ENCODE peak calls at places on chromosomes 2 and 18, in five cellular contexts. B, G, H, S and Z are unnamed samples.

GRCh38 chr18:23824704-23825103 is 135.5 kb downstream of the LAMA3 start:
- DNase-seq in B (no peak), G (no peak), H (no peak), S (no peak), Z (no peak)

GRCh38 chr2:124482551-124482950 is 457.5 kb downstream of the CNTNAP5 start:
- DNase-seq in B (no peak), G (no peak), H (no peak), S (no peak), Z (no peak)

GRCh38 chr2:88126772-88127637 is 857 bp downstream of the FABP1 start:
- DNase-seq in B (no peak), G (no peak), H (no peak), S (no peak), Z (no peak)

GRCh38 chr2:238738917-238739316 is 109.0 kb upstream of the TWIST2 start:
- DNase-seq in B (no peak), G (no peak), H (no peak), S (no peak), Z (no peak)

GRCh38 chr2:10157293-10157692 is 34.8 kb downstream of the RRM2 start:
- DNase-seq in B (peak), G (no peak), H (peak), S (no peak), Z (no peak)

GRCh38 chr2:225378984-225379383 is 20.5 kb upstream of the NYAP2 start:
- DNase-seq in B (no peak), G (no peak), H (no peak), S (no peak), Z (no peak)

GRCh38 chr2:224769489-224769888 is 53.3 kb upstream of the CCDC195 start:
- DNase-seq in B (no peak), G (no peak), H (no peak), S (no peak), Z (no peak)

GRCh38 chr2:101740555-101740964 is 43.1 kb downstream of the MAP4K4 start:
- DNase-seq in B (no peak), G (no peak), H (no peak), S (peak), Z (no peak)

GRCh38 chr2:120624056-120624737 is 111.5 kb upstream of the GLI2 start:
- DNase-seq in B (no peak), G (no peak), H (no peak), S (no peak), Z (no peak)

GRCh38 chr18:70998490-70998889 is 709.6 kb downstream of the SOCS6 start:
- DNase-seq in B (no peak), G (peak), H (no peak), S (no peak), Z (no peak)

GRCh38 chr18:42233908-42234307 is 278.9 kb downstream of the PIK3C3 start:
- DNase-seq in B (no peak), G (no peak), H (no peak), S (no peak), Z (no peak)

GRCh38 chr2:15836134-15836941 is 104.0 kb upstream of the MYCN start:
- DNase-seq in B (no peak), G (no peak), H (no peak), S (no peak), Z (no peak)

GRCh38 chr2:29155578-29155977 is 40.4 kb downstream of the CLIP4 start:
- DNase-seq in B (no peak), G (no peak), H (no peak), S (no peak), Z (no peak)

GRCh38 chr2:1752751-1753150 is 8.4 kb upstream of the PXDN start:
- DNase-seq in B (no peak), G (no peak), H (no peak), S (no peak), Z (no peak)

GRCh38 chr18:24055878-24056277 is 41.3 kb downstream of the TTC39C start:
- DNase-seq in B (peak), G (peak), H (no peak), S (no peak), Z (no peak)

GRCh38 chr2:169010633-169011460 is 20.3 kb downstream of the ABCB11 start:
- DNase-seq in B (no peak), G (no peak), H (no peak), S (no peak), Z (no peak)

GRCh38 chr2:215437614-215438013 is 1.7 kb upstream of the FN1 start:
- DNase-seq in B (no peak), G (no peak), H (no peak), S (no peak), Z (no peak)

GRCh38 chr2:141021109-141021508 is 1109.7 kb downstream of the LRP1B start:
- DNase-seq in B (no peak), G (no peak), H (no peak), S (no peak), Z (no peak)

GRCh38 chr2:154226931-154227330 is 355.2 kb downstream of the GALNT13 start:
- DNase-seq in B (no peak), G (no peak), H (no peak), S (no peak), Z (no peak)

GRCh38 chr2:84293791-84294380 is 165.2 kb downstream of the SUCLG1 start:
- DNase-seq in B (no peak), G (no peak), H (no peak), S (peak), Z (no peak)

GRCh38 chr2:39837856-39838453 is 58.9 kb upstream of the THUMPD2 start:
- DNase-seq in B (peak), G (peak), H (peak), S (peak), Z (peak)

GRCh38 chr18:6452194-6452593 is 37.5 kb upstream of the L3MBTL4 start:
- DNase-seq in B (no peak), G (no peak), H (no peak), S (no peak), Z (no peak)

GRCh38 chr2:38075436-38076249 is at the start of gene CYP1B1:
- DNase-seq in B (peak), G (no peak), H (no peak), S (no peak), Z (no peak)

GRCh38 chr18:23888880-23889279 is 125.7 kb upstream of the TTC39C start:
- DNase-seq in B (no peak), G (no peak), H (no peak), S (no peak), Z (no peak)

GRCh38 chr2:196291873-196292800 is 120.8 kb upstream of the STK17B start:
- DNase-seq in B (no peak), G (no peak), H (no peak), S (peak), Z (no peak)

GRCh38 chr18:38301621-38302020 is 736.0 kb upstream of the CELF4 start:
- DNase-seq in B (no peak), G (no peak), H (no peak), S (no peak), Z (no peak)

GRCh38 chr2:172465417-172466334 is 38.3 kb downstream of the ITGA6 start:
- DNase-seq in B (peak), G (peak), H (peak), S (peak), Z (no peak)

GRCh38 chr2:54606393-54606973 is 117.0 kb upstream of the EML6 start:
- DNase-seq in B (no peak), G (no peak), H (no peak), S (no peak), Z (no peak)

GRCh38 chr2:239380831-239381708 is 19.8 kb downstream of the HDAC4 start:
- DNase-seq in B (no peak), G (no peak), H (no peak), S (no peak), Z (peak)

DNA sequence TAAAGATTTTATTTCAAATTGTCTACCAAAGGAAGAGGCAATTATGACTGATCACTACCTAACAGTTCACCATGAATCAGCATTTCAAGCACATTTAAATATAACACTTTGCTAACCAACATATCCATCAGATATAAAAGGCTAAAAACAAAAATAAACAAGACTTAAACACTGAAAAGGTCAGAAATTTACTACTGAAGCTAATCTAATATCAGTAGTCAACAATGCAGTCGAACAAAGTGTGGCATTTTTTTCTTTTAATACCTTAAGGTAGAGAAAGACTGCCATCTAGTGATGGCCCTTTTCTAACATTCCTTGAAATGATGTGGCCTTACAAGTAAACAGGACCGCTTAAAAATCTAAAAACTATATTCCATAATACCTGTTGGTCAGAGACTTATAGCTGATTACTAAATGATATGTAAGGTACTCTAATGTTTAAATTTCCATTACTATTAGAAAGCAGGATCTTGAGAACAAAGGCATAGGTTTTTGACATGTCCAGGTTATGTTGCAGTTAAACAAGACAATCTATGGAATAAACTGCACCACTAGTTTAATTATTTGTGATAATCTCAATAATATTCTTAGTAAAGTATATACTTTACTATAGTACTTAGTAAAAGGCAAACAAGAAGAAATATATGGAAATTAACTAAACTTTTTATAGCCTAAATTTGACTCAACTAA is 80.0 kb downstream of the EXOC6B start:
- DNase-seq in B (peak), G (peak), H (peak), S (peak), Z (no peak)
- TF ChIP-seq FOXM1 in B (no peak), G (no peak), H (no peak), S (no peak), Z (no peak)

GRCh38 chr2:240593026-240593702 is 6.6 kb downstream of the CAPN10 start:
- DNase-seq in B (no peak), G (no peak), H (no peak), S (no peak), Z (no peak)
- TF ChIP-seq FOXM1 in B (no peak), G (no peak), H (no peak), S (no peak), Z (no peak)

GRCh38 chr2:14543284-14543683 is 89.2 kb upstream of the LRATD1 start:
- DNase-seq in B (no peak), G (no peak), H (no peak), S (no peak), Z (no peak)

GRCh38 chr2:14540003-14540402 is 92.5 kb upstream of the LRATD1 start:
- DNase-seq in B (no peak), G (no peak), H (no peak), S (no peak), Z (no peak)

DNA sequence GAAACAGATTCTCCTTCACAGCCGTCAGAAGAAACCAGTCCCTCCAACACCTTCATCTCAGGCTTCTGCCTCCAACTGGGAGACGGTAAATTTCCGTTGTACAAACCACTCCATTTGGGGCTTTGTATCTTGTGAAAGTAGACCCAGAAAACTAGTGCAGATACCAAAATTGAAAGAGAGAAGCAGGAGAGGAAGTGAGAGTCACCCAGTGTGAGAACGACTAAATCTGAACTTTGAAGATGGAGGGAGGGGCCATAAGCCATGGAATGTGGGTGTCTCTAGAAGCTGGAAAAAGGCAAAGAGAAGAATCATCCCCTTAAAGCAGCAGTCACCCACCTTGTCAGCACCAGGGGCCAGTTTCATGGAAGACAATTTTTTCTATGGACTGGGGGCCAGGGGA is 88.3 kb upstream of the LRATD1 start:
- DNase-seq in B (no peak), G (no peak), H (no peak), S (no peak), Z (no peak)
- TF ChIP-seq FOXM1 in B (no peak), G (no peak), H (no peak), S (no peak), Z (no peak)

GRCh38 chr18:11339121-11339520 is 189.8 kb upstream of the PIEZO2 start:
- DNase-seq in B (no peak), G (no peak), H (no peak), S (no peak), Z (no peak)

GRCh38 chr18:11336241-11336640 is 186.9 kb upstream of the PIEZO2 start:
- DNase-seq in B (no peak), G (no peak), H (no peak), S (no peak), Z (no peak)
- TF ChIP-seq FOXM1 in B (no peak), G (no peak), H (no peak), S (no peak), Z (no peak)

DNA sequence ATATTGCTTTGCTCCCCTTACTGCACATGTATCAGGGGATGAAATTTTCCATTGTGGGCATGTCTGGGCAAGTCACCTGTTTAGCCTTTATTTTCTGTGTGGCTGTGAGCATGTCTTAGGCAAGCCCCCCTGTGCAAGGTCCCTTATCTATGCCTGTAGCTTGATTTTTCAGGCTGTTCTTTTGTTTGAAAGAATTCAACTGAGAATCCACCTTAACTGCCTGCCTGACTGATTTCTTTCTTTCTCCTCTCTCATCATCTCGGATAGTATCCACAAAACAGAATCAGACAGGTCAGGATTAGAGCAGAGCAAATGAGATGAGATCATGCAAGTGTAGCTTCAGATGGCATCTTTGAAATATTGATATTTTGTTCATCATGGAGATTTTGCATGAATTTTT is 1147.5 kb upstream of the ACVR2A start:
- DNase-seq in B (no peak), G (no peak), H (no peak), S (no peak), Z (no peak)
- TF ChIP-seq FOXM1 in B (no peak), G (no peak), H (no peak), S (no peak), Z (no peak)